ENCODE peak calls at places on chromosome 16, in seven cellular contexts. N, G, O, C, J, L and X are unnamed samples.

GRCh38 chr16:35255816-35256215 is 1796.4 kb downstream of the TP53TG3F start:
- DNase-seq in C (no peak), L (no peak), J (no peak), N (no peak), G (no peak), O (no peak), X (no peak)

GRCh38 chr16:951660-952301 is 19.0 kb downstream of the LMF1 start:
- DNase-seq in J (no peak), O (no peak), C (no peak), L (peak; percentile 4), G (no peak), N (no peak), X (no peak)

GRCh38 chr16:1535391-1536291 is 2.2 kb downstream of the TMEM204 start:
- DNase-seq in G (no peak), J (no peak), C (no peak), L (peak; percentile 6), O (no peak), N (no peak), X (no peak)

GRCh38 chr16:48112603-48113400 is 43.0 kb downstream of the ABCC12 start:
- DNase-seq in O (peak; percentile 61), L (no peak), J (no peak), N (peak; percentile 44), C (no peak), G (no peak), X (no peak)

GRCh38 chr16:11104168-11105037 is 151.6 kb downstream of the SOCS1 start:
- DNase-seq in J (no peak), N (no peak), C (no peak), G (no peak), L (no peak), O (no peak), X (no peak)

GRCh38 chr16:81318711-81319110 is 3.9 kb downstream of the GAN start:
- DNase-seq in O (no peak), J (no peak), L (no peak), C (no peak), N (no peak), G (no peak), X (no peak)

GRCh38 chr16:50702725-50703124 is 9.3 kb downstream of the NOD2 start:
- DNase-seq in J (no peak), C (no peak), L (no peak), G (no peak), N (no peak), O (no peak), X (no peak)

GRCh38 chr16:35342012-35342411 is 1882.6 kb downstream of the TP53TG3F start:
- DNase-seq in C (no peak), G (no peak), L (no peak), O (no peak), J (no peak), N (no peak), X (no peak)

GRCh38 chr16:66719246-66719645 is 22.7 kb upstream of the CMTM4 start:
- DNase-seq in N (no peak), J (no peak), G (no peak), O (no peak), C (no peak), L (no peak), X (no peak)

GRCh38 chr16:12845282-12845681 is 41.6 kb upstream of the CPPED1 start:
- DNase-seq in O (no peak), J (no peak), G (no peak), L (no peak), N (no peak), C (no peak), X (no peak)

GRCh38 chr16:86089986-86090385 is 191.0 kb downstream of the IRF8 start:
- DNase-seq in J (no peak), L (no peak), O (no peak), G (no peak), C (no peak), N (no peak), X (no peak)

GRCh38 chr16:27242868-27243590 is 25.5 kb downstream of the NSMCE1 start:
- DNase-seq in C (peak; percentile 99), O (no peak), N (peak; percentile 51), L (peak; percentile 98), G (peak; percentile 35), J (peak; percentile 94), X (peak; percentile 85)

GRCh38 chr16:88356727-88357199 is 26.0 kb upstream of the ZNF469 start:
- DNase-seq in C (no peak), L (no peak), G (no peak), J (no peak), N (no peak), O (no peak), X (no peak)

GRCh38 chr16:49620868-49621239 is 235.1 kb downstream of the ZNF423 start:
- DNase-seq in G (no peak), L (no peak), N (no peak), J (no peak), O (no peak), C (no peak), X (no peak)

GRCh38 chr16:48113471-48113870 is 42.3 kb downstream of the ABCC12 start:
- DNase-seq in N (no peak), C (no peak), G (no peak), J (no peak), O (no peak), L (no peak), X (no peak)

GRCh38 chr16:31071861-31072260 is 2.2 kb downstream of the ZNF668 start:
- DNase-seq in G (no peak), L (peak; percentile 77), C (peak; percentile 18), N (no peak), O (no peak), J (no peak), X (no peak)

GRCh38 chr16:21952040-21952792 is 945 bp upstream of the UQCRC2 start:
- DNase-seq in G (peak; percentile 66), O (peak; percentile 69), N (peak; percentile 72), L (peak; percentile 67), C (peak; percentile 70), J (no peak), X (no peak)

GRCh38 chr16:54051821-54052220 is 234.8 kb downstream of the IRX3 start:
- DNase-seq in G (no peak), O (no peak), L (no peak), C (no peak), J (no peak), N (no peak), X (no peak)
- H3K27ac ChIP-seq in G (no peak overlapping the region), O (no peak overlapping the region), L (no peak overlapping the region), C (no peak overlapping the region), J (no peak overlapping the region), N (no peak overlapping the region), X (no peak overlapping the region)

GRCh38 chr16:58685084-58685449 is 497 bp upstream of the SLC38A7 start:
- DNase-seq in J (no peak), N (no peak), C (no peak), L (no peak), G (no peak), O (no peak), X (no peak)
- H3K4me3 ChIP-seq in J (peak overlapping the region; percentile 99), N (no peak overlapping the region), C (peak overlapping the region; percentile 100), L (peak overlapping the region; percentile 97), G (peak overlapping the region; percentile 85), O (peak overlapping the region; percentile 74), X (peak overlapping the region; percentile 87)

DNA sequence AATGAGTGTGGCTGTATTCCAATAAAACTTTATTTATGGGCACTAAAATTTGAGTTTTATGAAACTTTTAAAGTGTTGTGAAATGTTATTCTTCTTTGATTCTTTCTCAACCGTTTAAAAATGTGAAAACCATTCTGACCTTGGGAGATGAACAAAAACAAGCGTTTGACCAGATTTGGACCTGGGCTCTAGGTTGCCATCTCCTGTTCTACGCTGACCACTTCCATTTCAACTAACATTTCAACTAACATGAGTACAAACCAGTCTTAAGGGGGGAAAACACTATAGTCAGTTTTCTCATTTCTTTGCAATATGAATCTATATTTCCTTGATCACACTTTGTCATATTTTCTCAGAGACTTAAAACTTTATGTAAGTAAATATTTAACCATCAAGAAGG is 118.4 kb upstream of the IRX5 start:
- DNase-seq in C (no peak), L (no peak), J (no peak), N (no peak), G (no peak), O (no peak), X (no peak)
- TF ChIP-seq CTCF in C (peak; percentile 19), L (no peak), J (no peak), N (no peak), G (peak; percentile 18), O (peak; percentile 49), X (peak; percentile 14)

DNA sequence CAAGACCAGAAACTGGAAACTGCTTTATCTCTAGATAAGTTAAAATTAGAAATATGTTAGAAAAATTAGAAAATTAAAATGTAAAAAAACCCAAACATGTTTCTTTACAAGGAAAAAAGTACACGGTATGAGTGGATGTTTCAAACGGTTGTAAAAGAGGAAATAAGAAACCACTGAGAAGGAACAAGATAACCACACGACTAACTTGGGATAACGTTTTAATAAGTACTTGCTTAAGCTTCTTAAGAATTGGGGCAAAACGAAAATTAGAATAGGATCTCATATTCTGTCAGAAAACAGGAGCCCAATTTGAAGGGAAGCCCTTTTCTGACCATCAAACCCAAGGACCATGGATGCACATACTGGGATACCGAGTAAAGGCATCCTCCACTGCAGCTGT is 31.0 kb downstream of the MBTPS1 start:
- DNase-seq in L (no peak), N (no peak), C (no peak), O (no peak), J (no peak), G (no peak), X (no peak)
- H3K27ac ChIP-seq in L (no peak overlapping the region), N (no peak overlapping the region), C (no peak overlapping the region), O (peak overlapping the region; percentile 55), J (no peak overlapping the region), G (no peak overlapping the region), X (no peak overlapping the region)

GRCh38 chr16:29819506-29819905 is 756 bp upstream of the MVP start:
- DNase-seq in O (no peak), N (peak; percentile 62), G (peak; percentile 49), L (no peak), J (no peak), C (no peak), X (no peak)
- H3K4me3 ChIP-seq in O (no peak overlapping the region), N (no peak overlapping the region), G (peak overlapping the region; percentile 61), L (peak overlapping the region; percentile 84), J (peak overlapping the region; percentile 37), C (no peak overlapping the region), X (peak overlapping the region; percentile 69)